ENCODE peak calls at places on chromosome 16, in five cellular contexts. E, A, S, I and C are unnamed samples.

GRCh38 chr16:85573696-85574641 is 39.2 kb upstream of the GSE1 start:
- DNase-seq in S (no peak), I (peak; percentile 39), A (no peak), E (no peak), C (peak; percentile 62)

GRCh38 chr16:81817296-81817695 is 38.2 kb downstream of the PLCG2 start:
- DNase-seq in S (no peak), E (no peak), A (no peak), I (no peak), C (no peak)

GRCh38 chr16:57058291-57058861 is 34.0 kb upstream of the CPNE2 start:
- DNase-seq in I (no peak), A (no peak), E (no peak), S (no peak), C (no peak)

GRCh38 chr16:78985736-78986605 is 614.6 kb downstream of the MAF start:
- DNase-seq in S (no peak), I (no peak), E (no peak), A (no peak), C (no peak)

GRCh38 chr16:78286076-78286475 is 186.6 kb downstream of the WWOX start:
- DNase-seq in E (no peak), S (no peak), A (no peak), I (no peak), C (no peak)

GRCh38 chr16:74035816-74036215 is 260.8 kb upstream of the PSMD7 start:
- DNase-seq in E (peak; percentile 4), S (no peak), I (no peak), A (no peak), C (peak; percentile 36)

GRCh38 chr16:23518435-23518891 is 8.2 kb upstream of the GGA2 start:
- DNase-seq in I (no peak), A (no peak), E (peak; percentile 96), S (no peak), C (peak; percentile 25)

GRCh38 chr16:71855937-71856662 is 10.3 kb downstream of the ATXN1L start:
- DNase-seq in E (no peak), I (no peak), S (no peak), A (peak; percentile 28), C (no peak)

GRCh38 chr16:20409398-20410152 is at the start of gene ACSM5:
- DNase-seq in A (no peak), S (no peak), E (no peak), I (peak; percentile 48), C (no peak)

GRCh38 chr16:87570938-87571867 is 31.1 kb upstream of the JPH3 start:
- DNase-seq in S (no peak), A (no peak), I (no peak), E (peak; percentile 19), C (no peak)

GRCh38 chr16:86455116-86455515 is 55.2 kb upstream of the FOXF1 start:
- DNase-seq in E (no peak), I (no peak), A (no peak), S (peak; percentile 91), C (no peak)

GRCh38 chr16:4733211-4733742 is 794 bp downstream of the ANKS3 start:
- DNase-seq in I (no peak), A (no peak), S (no peak), E (no peak), C (no peak)

GRCh38 chr16:12027558-12027957 is 51.0 kb downstream of the SNX29 start:
- DNase-seq in I (no peak), E (no peak), S (no peak), A (no peak), C (no peak)

GRCh38 chr16:27500801-27501200 is 48.9 kb downstream of the GTF3C1 start:
- DNase-seq in E (no peak), I (no peak), A (no peak), S (no peak), C (no peak)

GRCh38 chr16:49593423-49594040 is 219.9 kb downstream of the C16orf78 start:
- DNase-seq in A (no peak), E (peak; percentile 41), S (no peak), I (no peak), C (peak; percentile 1)